ENCODE peak calls at places on chromosomes 12 and 14, in eight cellular contexts. U is NCI-H774; O is HEK293T; E is heart right ventricle; W is uterus; N is coronary artery; P is activated CD4-positive, CD25-positive, alpha-beta regulatory T cell treated with anti-CD3 and anti-CD28 coated beads, Interleukin-2, amount 50 U/mL, for 72 hours; Q is hypothalamus. S is an unnamed sample.

GRCh38 chr14:96602186-96602585 is 100.0 kb downstream of the PAPOLA start:
- DNase-seq in U (no peak), O (no peak), E (no peak), W (no peak), N (no peak), P (no peak), Q (no peak), S (no peak)

GRCh38 chr14:21384494-21384851 is 654 bp upstream of the SUPT16H start:
- DNase-seq in U (no peak), O (no peak), E (no peak), W (no peak), N (no peak), P (no peak), Q (no peak), S (no peak)

GRCh38 chr12:51823875-51824565 is 24.5 kb downstream of the FIGNL2 start:
- DNase-seq in U (peak), O (peak), E (no peak), W (no peak), N (no peak), P (no peak), Q (no peak), S (peak)

GRCh38 chr14:104019806-104020205 is 65.7 kb upstream of the ASPG start:
- DNase-seq in U (no peak), O (no peak), E (no peak), W (no peak), N (no peak), P (no peak), Q (no peak), S (no peak)

GRCh38 chr12:6200266-6201198 is at the start of gene CD9:
- DNase-seq in U (peak), O (peak), E (peak), W (peak), N (peak), P (peak), Q (no peak), S (peak)

GRCh38 chr12:3123729-3124128 is 46.5 kb downstream of the TSPAN9 start:
- DNase-seq in U (no peak), O (no peak), E (no peak), W (no peak), N (no peak), P (no peak), Q (no peak), S (no peak)

GRCh38 chr14:92677087-92677668 is 71.2 kb downstream of the LGMN start:
- DNase-seq in U (no peak), O (no peak), E (no peak), W (no peak), N (peak), P (peak), Q (no peak), S (no peak)

GRCh38 chr12:111699-112591 is 45.4 kb downstream of the IQSEC3 start:
- DNase-seq in U (no peak), O (no peak), E (no peak), W (no peak), N (no peak), P (no peak), Q (no peak), S (no peak)

GRCh38 chr12:13196302-13196921 is at the start of gene EMP1:
- DNase-seq in U (no peak), O (no peak), E (peak), W (peak), N (peak), P (peak), Q (peak), S (no peak)

GRCh38 chr14:77122555-77123125 is 19.0 kb downstream of the ZDHHC22 start:
- DNase-seq in U (no peak), O (no peak), E (no peak), W (no peak), N (peak), P (no peak), Q (no peak), S (no peak)

GRCh38 chr14:86217523-86217922 is 687.6 kb downstream of the FLRT2 start:
- DNase-seq in U (no peak), O (no peak), E (no peak), W (no peak), N (no peak), P (no peak), Q (no peak), S (no peak)

GRCh38 chr14:41859336-41859735 is 252.7 kb downstream of the LRFN5 start:
- DNase-seq in U (no peak), O (no peak), E (no peak), W (no peak), N (no peak), P (no peak), Q (no peak), S (no peak)

GRCh38 chr12:80412343-80412953 is 31.6 kb upstream of the PTPRQ start:
- DNase-seq in U (peak), O (peak), E (no peak), W (no peak), N (no peak), P (no peak), Q (no peak), S (peak)

GRCh38 chr12:95262808-95263207 is 45.2 kb downstream of the VEZT start:
- DNase-seq in U (no peak), O (no peak), E (no peak), W (peak), N (no peak), P (no peak), Q (no peak), S (no peak)

GRCh38 chr14:104795781-104796681 is 483 bp upstream of the AKT1 start:
- DNase-seq in U (peak), O (peak), E (peak), W (no peak), N (no peak), P (peak), Q (no peak), S (peak)

GRCh38 chr14:106556665-106557289 is 1030.4 kb downstream of the TMEM121 start:
- DNase-seq in U (peak), O (peak), E (peak), W (no peak), N (no peak), P (peak), Q (no peak), S (peak)

GRCh38 chr14:49971156-49972141 is 78.6 kb downstream of the ARF6 start:
- DNase-seq in U (no peak), O (no peak), E (no peak), W (no peak), N (no peak), P (no peak), Q (no peak), S (no peak)

S was measured in NCI-H146.